ENCODE peak calls at places on chromosome 15, in six cellular contexts. A, S, X, O, M and E are unnamed samples.

GRCh38 chr15:91522609-91523332 is 330.7 kb upstream of the SLCO3A1 start:
- DNase-seq in A (no peak), X (no peak), O (no peak), M (no peak), S (no peak), E (no peak)

GRCh38 chr15:74222231-74222511 is 14.0 kb upstream of the CCDC33 start:
- DNase-seq in X (no peak), O (no peak), M (no peak), A (no peak), S (no peak), E (no peak)

GRCh38 chr15:31274496-31275330 is 51.9 kb upstream of the KLF13 start:
- DNase-seq in O (no peak), X (no peak), A (no peak), M (no peak), S (peak; percentile 14), E (peak; percentile 23)

GRCh38 chr15:68576253-68577236 is 2.2 kb upstream of the CORO2B start:
- DNase-seq in S (no peak), O (no peak), X (no peak), M (no peak), A (no peak), E (no peak)

GRCh38 chr15:38860682-38861081 is 296.1 kb upstream of the RASGRP1 start:
- DNase-seq in X (no peak), M (no peak), A (no peak), O (no peak), S (no peak), E (no peak)

GRCh38 chr15:29612096-29612495 is 210.2 kb downstream of the TJP1 start:
- DNase-seq in O (no peak), S (no peak), X (peak; percentile 61), M (no peak), A (no peak), E (no peak)

GRCh38 chr15:45842151-45842550 is 207.3 kb downstream of the SQOR start:
- DNase-seq in O (no peak), M (no peak), A (no peak), X (no peak), S (no peak), E (no peak)

GRCh38 chr15:39404767-39405173 is 176.1 kb upstream of the THBS1 start:
- DNase-seq in O (no peak), S (no peak), A (no peak), X (no peak), M (no peak), E (no peak)

GRCh38 chr15:29713784-29714183 is 108.5 kb downstream of the TJP1 start:
- DNase-seq in S (no peak), M (no peak), A (no peak), O (no peak), X (no peak), E (no peak)

GRCh38 chr15:31304074-31304648 is 22.5 kb upstream of the KLF13 start:
- DNase-seq in O (no peak), A (no peak), M (no peak), X (no peak), S (no peak), E (no peak)

GRCh38 chr15:42151736-42152135 is 4.7 kb downstream of the PLA2G4F start:
- DNase-seq in O (no peak), M (no peak), A (no peak), S (peak; percentile 15), X (no peak), E (no peak)

GRCh38 chr15:80823995-80824394 is 44.8 kb downstream of the CEMIP start:
- DNase-seq in O (no peak), S (peak; percentile 80), A (no peak), X (no peak), M (no peak), E (no peak)

GRCh38 chr15:81273200-81273599 is 50.7 kb downstream of the STARD5 start:
- DNase-seq in X (no peak), S (no peak), M (no peak), A (no peak), O (no peak), E (no peak)

GRCh38 chr15:87817553-87817952 is 439.0 kb downstream of the NTRK3 start:
- DNase-seq in M (no peak), S (no peak), X (no peak), O (no peak), A (no peak), E (no peak)

GRCh38 chr15:41284425-41285177 is 47.8 kb downstream of the OIP5 start:
- DNase-seq in M (no peak), X (no peak), S (no peak), A (peak; percentile 7), O (no peak), E (no peak)

GRCh38 chr15:41939986-41940385 is 32.4 kb downstream of the EHD4 start:
- DNase-seq in X (no peak), O (no peak), M (no peak), S (no peak), A (no peak), E (no peak)

GRCh38 chr15:34085746-34086145 is 15.9 kb downstream of the EMC7 start:
- DNase-seq in A (no peak), X (no peak), M (no peak), S (no peak), O (no peak), E (no peak)

GRCh38 chr15:45087513-45087912 is 26.5 kb downstream of the DUOX2 start:
- DNase-seq in X (no peak), M (no peak), S (no peak), O (no peak), A (no peak), E (no peak)

GRCh38 chr15:52527898-52528464 is 699 bp downstream of the MYO5A start:
- DNase-seq in O (no peak), A (peak; percentile 14), M (peak; percentile 26), S (peak; percentile 45), X (no peak), E (peak; percentile 54)

GRCh38 chr15:81747477-81747876 is 298.3 kb downstream of the MEX3B start:
- DNase-seq in S (no peak), O (no peak), X (no peak), M (no peak), A (no peak), E (no peak)

GRCh38 chr15:93500155-93500554 is 411.1 kb upstream of the RGMA start:
- DNase-seq in O (no peak), S (no peak), X (no peak), M (no peak), A (no peak), E (no peak)

GRCh38 chr15:87033056-87033455 is 953.4 kb downstream of the AGBL1 start:
- DNase-seq in O (no peak), S (no peak), X (no peak), M (no peak), A (no peak), E (no peak)

GRCh38 chr15:101528917-101529299 is 39.4 kb upstream of the PCSK6 start:
- DNase-seq in A (no peak), X (no peak), O (no peak), S (no peak), M (no peak), E (peak; percentile 8)

GRCh38 chr15:69762373-69763148 is 309.9 kb downstream of the RPLP1 start:
- DNase-seq in O (no peak), M (no peak), A (peak; percentile 57), X (peak; percentile 47), S (no peak), E (no peak)

GRCh38 chr15:51757463-51757862 is 6.1 kb downstream of the TMOD2 start:
- DNase-seq in S (no peak), M (no peak), X (no peak), O (no peak), A (no peak), E (no peak)

GRCh38 chr15:67784057-67784781 is 41.1 kb upstream of the SKOR1 start:
- DNase-seq in O (no peak), A (no peak), X (no peak), M (no peak), S (peak; percentile 92), E (peak; percentile 59)

GRCh38 chr15:32730677-32731654 is 13.2 kb downstream of the GREM1 start:
- DNase-seq in M (no peak), X (peak; percentile 56), A (peak; percentile 46), S (no peak), O (no peak), E (no peak)

GRCh38 chr15:92780816-92781215 is 119.3 kb upstream of the CHD2 start:
- DNase-seq in S (no peak), X (no peak), A (no peak), O (no peak), M (no peak), E (no peak)

GRCh38 chr15:78625621-78626280 is 5.0 kb upstream of the CHRNA3 start:
- DNase-seq in X (no peak), O (no peak), A (no peak), S (peak; percentile 11), M (no peak), E (no peak)

GRCh38 chr15:95559875-95560394 is 770.6 kb upstream of the NR2F2 start:
- DNase-seq in O (no peak), S (no peak), A (no peak), X (no peak), M (no peak), E (no peak)

GRCh38 chr15:40819048-40819447 is 9.5 kb downstream of the PPP1R14D start:
- DNase-seq in O (no peak), A (no peak), X (no peak), M (no peak), S (no peak), E (no peak)

GRCh38 chr15:81105521-81105920 is 28.5 kb upstream of the CFAP161 start:
- DNase-seq in S (no peak), M (no peak), X (no peak), A (no peak), O (no peak), E (no peak)

GRCh38 chr15:74399511-74400312 is 32.3 kb upstream of the CYP11A1 start:
- DNase-seq in A (no peak), X (no peak), S (no peak), M (no peak), O (no peak), E (no peak)